ENCODE peak calls at places on chromosomes 13 and 19, in five cellular contexts. T, W, K, E and F are unnamed samples.
A peak's percentile ranks its signal among the peaks of the same experiment; 100 is the strongest.

GRCh38 chr19:30077851-30078355 is 135.9 kb downstream of the URI1 start:
- DNase-seq in T (no peak), W (no peak), K (peak; percentile 18), E (no peak), F (peak; percentile 74)

GRCh38 chr13:60572855-60573254 is 175.8 kb downstream of the TDRD3 start:
- DNase-seq in T (no peak), W (no peak), K (no peak), E (no peak), F (no peak)

GRCh38 chr13:25689539-25689938 is 317.8 kb downstream of the ATP8A2 start:
- DNase-seq in T (no peak), W (no peak), K (no peak), E (no peak), F (no peak)

GRCh38 chr19:53944933-53945332 is 17.8 kb upstream of the CACNG8 start:
- DNase-seq in T (no peak), W (no peak), K (no peak), E (no peak), F (no peak)

GRCh38 chr13:35978607-35979316 is 152.4 kb downstream of the DCLK1 start:
- DNase-seq in T (peak; percentile 20), W (peak; percentile 68), K (peak; percentile 54), E (peak; percentile 36), F (peak; percentile 91)

GRCh38 chr13:39765801-39766463 is 110.5 kb downstream of the COG6 start:
- DNase-seq in T (peak; percentile 49), W (no peak), K (peak; percentile 42), E (no peak), F (peak; percentile 23)

GRCh38 chr19:804419-805160 is 7.3 kb downstream of the PTBP1 start:
- DNase-seq in T (no peak), W (no peak), K (no peak), E (peak; percentile 29), F (peak; percentile 85)

GRCh38 chr13:51729853-51730553 is 74.0 kb downstream of the DHRS12 start:
- DNase-seq in T (no peak), W (peak; percentile 78), K (no peak), E (no peak), F (no peak)

GRCh38 chr19:46351241-46352041 is 4.6 kb downstream of the PPP5C start:
- DNase-seq in T (peak; percentile 60), W (no peak), K (no peak), E (no peak), F (peak; percentile 96)

GRCh38 chr19:46753420-46754155 is 7.3 kb upstream of the STRN4 start:
- DNase-seq in T (peak; percentile 81), W (peak; percentile 53), K (peak; percentile 77), E (peak; percentile 50), F (peak; percentile 82)

GRCh38 chr13:80888421-80888820 is 547.5 kb upstream of the SPRY2 start:
- DNase-seq in T (no peak), W (no peak), K (no peak), E (no peak), F (no peak)

GRCh38 chr19:31983647-31984046 is 361.8 kb upstream of the ZNF507 start:
- DNase-seq in T (no peak), W (no peak), K (no peak), E (no peak), F (no peak)

DNA sequence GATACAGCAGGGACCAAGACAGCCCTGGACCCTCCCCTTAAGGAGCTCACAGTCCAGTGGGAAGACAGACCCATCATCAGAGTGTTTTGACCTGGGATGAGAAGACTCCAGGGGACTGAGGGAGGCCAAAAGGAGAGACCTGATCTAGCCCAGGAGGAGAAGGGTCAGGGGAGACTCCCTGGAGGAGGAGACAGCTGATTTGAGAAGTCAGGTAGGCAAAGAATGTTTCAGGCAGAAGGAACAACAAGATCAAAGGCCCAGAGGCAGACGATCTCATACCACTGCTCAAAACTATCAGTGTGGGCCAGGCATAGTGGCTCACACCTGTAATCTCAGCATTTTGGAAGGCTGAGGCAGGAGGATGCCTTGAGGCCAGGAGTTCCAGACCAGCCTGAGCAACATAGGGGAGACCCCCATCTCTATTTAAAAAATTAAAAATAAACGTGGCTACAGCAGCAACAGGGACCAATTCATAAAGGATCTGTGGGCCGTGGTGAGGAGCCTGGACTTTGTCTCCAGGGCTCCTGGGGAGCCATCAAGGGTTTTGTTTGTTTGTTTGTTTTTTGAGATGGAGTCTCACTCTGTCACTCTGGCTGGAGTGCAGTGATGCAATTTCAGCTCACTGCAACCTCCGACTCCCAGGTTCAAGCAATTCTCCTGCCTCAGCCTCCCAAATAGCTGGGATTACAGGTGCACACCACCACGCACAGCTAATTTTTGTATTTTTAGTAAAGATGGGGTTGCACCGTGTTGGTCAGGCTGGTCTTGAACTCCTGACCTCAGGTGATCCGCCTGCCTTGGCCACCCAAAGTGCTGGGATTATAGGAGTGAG is 2.2 kb upstream of the COX6B1 start:
- DNase-seq in T (no peak), W (no peak), K (no peak), E (no peak), F (peak; percentile 25)
- H3K4me3 ChIP-seq in T (no peak overlapping the region), W (no peak overlapping the region), K (no peak overlapping the region), E (no peak overlapping the region), F (no peak overlapping the region)

DNA sequence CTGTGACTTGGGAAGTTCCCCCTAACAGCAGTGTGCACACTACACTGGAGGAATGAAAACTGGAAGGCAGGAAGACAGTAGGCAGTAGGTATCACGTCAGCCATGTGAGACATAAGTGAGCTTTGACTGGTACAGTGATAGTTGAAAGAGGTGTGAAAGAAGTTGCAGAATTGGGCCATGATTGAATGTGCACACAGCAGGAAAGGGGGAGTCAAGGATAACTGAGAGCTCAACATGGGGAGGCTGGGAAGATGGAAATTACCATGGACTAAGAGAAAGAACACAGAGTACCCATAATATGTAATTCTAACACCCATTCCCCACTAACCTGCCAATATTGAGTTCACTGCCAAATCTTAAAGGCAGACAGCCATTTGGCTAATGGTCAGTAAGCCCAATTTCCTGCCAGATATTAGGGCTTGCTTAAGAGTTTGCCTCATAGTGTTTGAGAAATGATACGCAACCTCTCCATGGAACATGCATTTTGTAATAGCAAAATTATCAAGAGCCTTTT is 321.7 kb downstream of the DCT start:
- DNase-seq in T (no peak), W (no peak), K (no peak), E (no peak), F (no peak)
- H3K27ac ChIP-seq in T (no peak overlapping the region), W (no peak overlapping the region), K (no peak overlapping the region), E (no peak overlapping the region), F (no peak overlapping the region)

GRCh38 chr19:44753619-44753931 is 5.1 kb downstream of the BCL3 start:
- DNase-seq in T (no peak), W (no peak), K (no peak), E (no peak), F (no peak)
- H3K4me3 ChIP-seq in T (peak overlapping the region; percentile 84), W (no peak overlapping the region), K (peak overlapping the region; percentile 31), E (peak overlapping the region; percentile 36), F (peak overlapping the region; percentile 61)

GRCh38 chr19:14102756-14103155 is 12.2 kb upstream of the SAMD1 start:
- DNase-seq in T (no peak), W (no peak), K (no peak), E (no peak), F (peak; percentile 56)
- H3K27ac ChIP-seq in T (no peak overlapping the region), W (no peak overlapping the region), K (no peak overlapping the region), E (no peak overlapping the region), F (peak overlapping the region; percentile 58)

GRCh38 chr19:17762505-17763229 is 11.4 kb downstream of the FCHO1 start:
- DNase-seq in T (peak; percentile 68), W (no peak), K (peak; percentile 87), E (peak; percentile 84), F (peak; percentile 79)
- H3K4me3 ChIP-seq in T (no peak overlapping the region), W (no peak overlapping the region), K (peak overlapping the region; percentile 19), E (no peak overlapping the region), F (no peak overlapping the region)

DNA sequence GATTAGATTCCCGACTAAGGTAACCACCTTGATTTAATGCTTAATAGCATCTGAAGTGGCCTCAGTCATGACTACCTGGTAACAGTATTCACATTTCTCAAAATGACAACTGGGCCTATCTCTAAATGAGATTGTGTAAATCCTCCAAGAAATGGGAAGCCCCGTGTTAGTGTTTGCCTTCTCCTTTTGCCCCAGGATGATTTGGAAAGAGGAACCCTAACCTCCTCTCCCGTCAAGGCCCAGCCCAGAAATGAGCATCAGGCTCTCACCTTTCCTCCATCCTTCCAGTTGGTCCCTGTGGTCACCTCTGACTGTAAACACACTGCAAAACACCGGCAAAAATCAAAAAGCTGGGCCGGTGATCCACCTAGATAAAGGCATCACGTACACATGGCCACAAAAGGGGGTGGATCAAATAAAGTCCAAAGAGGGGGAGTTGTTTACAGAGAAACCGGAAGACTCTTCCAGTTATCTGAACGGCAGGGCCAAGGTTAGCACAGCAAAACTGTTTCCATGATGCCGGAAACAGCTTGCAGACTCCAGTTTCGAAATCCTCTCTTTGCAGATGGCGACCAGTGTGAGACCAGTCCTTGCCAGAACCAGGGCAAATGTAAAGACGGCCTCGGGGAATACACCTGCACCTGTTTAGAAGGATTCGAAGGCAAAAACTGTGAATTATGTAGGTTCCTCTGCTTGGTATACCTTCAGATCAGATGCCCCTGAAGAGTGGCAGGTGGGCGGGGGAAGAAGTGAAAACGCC is 16.4 kb downstream of the F10 start:
- DNase-seq in T (no peak), W (peak; percentile 35), K (no peak), E (no peak), F (peak; percentile 49)
- H3K27ac ChIP-seq in T (no peak overlapping the region), W (no peak overlapping the region), K (no peak overlapping the region), E (no peak overlapping the region), F (no peak overlapping the region)

DNA sequence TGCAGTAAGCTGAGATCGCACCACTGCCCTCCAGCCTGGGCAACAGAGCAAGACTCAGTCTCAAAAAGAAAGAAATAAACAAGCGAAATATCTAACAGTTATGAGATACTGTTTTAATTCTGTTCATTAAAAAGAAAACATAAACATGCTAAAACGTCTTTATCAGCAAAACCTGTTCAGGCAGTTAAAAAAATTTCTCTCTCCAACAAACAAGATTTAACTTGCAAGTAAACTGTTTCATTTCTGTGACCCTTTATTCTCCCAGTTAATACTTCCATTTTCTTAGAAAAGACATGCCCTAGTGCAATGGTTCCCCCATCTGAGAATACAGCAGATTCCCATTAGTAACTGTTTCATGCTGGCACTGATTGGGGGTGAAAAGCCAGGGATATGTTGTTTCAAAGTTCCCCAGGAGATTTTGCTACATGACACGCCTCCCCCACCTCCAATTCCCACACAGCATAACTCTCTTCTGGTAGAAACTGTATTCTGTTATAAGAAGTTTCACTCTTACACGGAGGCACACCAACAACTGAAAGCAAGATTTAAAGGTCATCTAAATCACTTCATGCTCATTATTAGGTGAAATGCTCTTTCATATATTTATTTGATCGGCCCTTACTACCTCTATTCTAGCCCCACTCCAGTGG is 24.4 kb downstream of the ELF1 start:
- DNase-seq in T (no peak), W (no peak), K (no peak), E (no peak), F (no peak)
- H3K4me3 ChIP-seq in T (peak overlapping the region; percentile 35), W (no peak overlapping the region), K (no peak overlapping the region), E (no peak overlapping the region), F (no peak overlapping the region)